ENCODE peak calls at places on chromosomes 2 and 18, in five cellular contexts. K is lower leg skin, B is astrocyte, Q is bronchial epithelial cell, U is lower lobe of right lung. W is an unnamed sample.

GRCh38 chr2:6036211-6036610 is 344.0 kb downstream of the SOX11 start:
- DNase-seq in K (no peak), Q (no peak), U (no peak), B (no peak), W (no peak)

GRCh38 chr2:217827430-217828201 is 175.2 kb downstream of the TNS1 start:
- DNase-seq in K (no peak), U (peak), B (no peak), Q (no peak), W (no peak)

GRCh38 chr18:26617151-26617554 is 68.8 kb upstream of the KCTD1 start:
- DNase-seq in U (no peak), B (peak), Q (peak), K (no peak), W (peak)

GRCh38 chr2:109736177-109736827 is 57.8 kb upstream of the RGPD5 start:
- DNase-seq in K (peak), B (peak), U (peak), Q (peak), W (no peak)

GRCh38 chr18:635171-635570 is 22.3 kb upstream of the TYMS start:
- DNase-seq in Q (no peak), B (no peak), K (no peak), U (no peak), W (no peak)

GRCh38 chr2:109128466-109129355 is at the start of gene SH3RF3:
- DNase-seq in Q (peak), B (peak), U (peak), K (peak), W (no peak)

GRCh38 chr2:151882786-151883445 is 54.7 kb upstream of the ARL5A start:
- DNase-seq in U (no peak), Q (no peak), K (no peak), B (no peak), W (no peak)

GRCh38 chr2:28471214-28471613 is 24.6 kb upstream of the PLB1 start:
- DNase-seq in K (no peak), U (no peak), B (no peak), Q (peak), W (no peak)

GRCh38 chr18:38481576-38481975 is 916.0 kb upstream of the CELF4 start:
- DNase-seq in K (no peak), U (no peak), Q (no peak), B (no peak), W (no peak)

GRCh38 chr2:239252433-239253200 is 148.2 kb downstream of the HDAC4 start:
- DNase-seq in U (peak), K (peak), B (no peak), Q (no peak), W (no peak)

GRCh38 chr2:138277062-138277461 is 224.5 kb upstream of the SPOPL start:
- DNase-seq in B (no peak), Q (no peak), K (no peak), U (no peak), W (no peak)
- H3K4me3 ChIP-seq in B (no peak), Q (no peak), K (no peak), U (no peak), W (no peak)

GRCh38 chr18:75221902-75222301 is 11.3 kb downstream of the TSHZ1 start:
- DNase-seq in K (no peak), Q (no peak), U (no peak), B (no peak), W (no peak)

GRCh38 chr18:75221397-75221796 is 10.8 kb downstream of the TSHZ1 start:
- DNase-seq in B (no peak), K (no peak), U (no peak), Q (peak), W (no peak)

GRCh38 chr18:75218524-75218923 is 7.9 kb downstream of the TSHZ1 start:
- DNase-seq in Q (no peak), U (no peak), B (no peak), K (no peak), W (no peak)

GRCh38 chr18:75219684-75220083 is 9.1 kb downstream of the TSHZ1 start:
- DNase-seq in Q (no peak), U (no peak), B (no peak), K (no peak), W (no peak)

DNA sequence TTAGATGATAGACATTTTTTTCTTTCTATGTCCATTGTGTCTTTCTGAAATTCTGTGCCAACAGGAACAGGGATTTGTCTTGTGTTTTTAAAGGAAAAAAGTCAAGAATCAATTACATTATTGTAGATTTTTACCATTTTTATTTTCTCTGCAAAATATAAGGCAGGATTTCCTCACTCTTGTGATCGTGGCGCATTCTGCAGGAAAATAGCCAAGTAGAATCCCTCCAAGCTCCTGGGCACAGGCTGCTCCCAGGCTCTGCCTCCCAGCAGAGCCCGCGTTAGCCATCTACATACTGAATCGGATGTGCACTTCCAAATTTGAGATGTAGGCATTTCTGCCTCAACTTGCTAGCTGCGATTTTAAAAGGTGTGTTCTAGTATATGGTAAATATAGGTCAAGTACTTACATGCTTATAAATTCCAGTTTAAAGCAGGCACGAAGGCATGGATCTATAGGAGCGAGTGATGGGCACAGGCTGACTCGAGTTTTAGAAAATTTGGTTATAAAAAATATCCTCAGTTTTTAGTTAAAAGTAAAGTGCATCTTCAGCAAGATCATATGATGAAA is 10.3 kb downstream of the TSHZ1 start:
- DNase-seq in Q (peak), B (no peak), U (no peak), K (no peak), W (no peak)
- H3K4me3 ChIP-seq in Q (no peak), B (no peak), U (no peak), K (no peak), W (peak)

GRCh38 chr2:53854678-53855077 is 5.1 kb downstream of the GPR75 start:
- DNase-seq in U (no peak), Q (no peak), K (no peak), B (no peak), W (no peak)
- H3K4me3 ChIP-seq in U (no peak), Q (no peak), K (no peak), B (no peak), W (no peak)

GRCh38 chr2:61423714-61424113 is 47.2 kb downstream of the USP34 start:
- DNase-seq in Q (peak), U (no peak), K (no peak), B (peak), W (no peak)

GRCh38 chr2:61421611-61422010 is 49.3 kb downstream of the USP34 start:
- DNase-seq in B (no peak), K (peak), Q (no peak), U (no peak), W (no peak)

GRCh38 chr2:61419129-61419528 is 51.8 kb downstream of the USP34 start:
- DNase-seq in B (peak), U (no peak), K (peak), Q (no peak), W (no peak)

GRCh38 chr2:61419570-61419969 is 51.3 kb downstream of the USP34 start:
- DNase-seq in K (no peak), B (no peak), Q (peak), U (no peak), W (no peak)

GRCh38 chr2:61420986-61421546 is 49.8 kb downstream of the USP34 start:
- DNase-seq in B (no peak), K (no peak), U (no peak), Q (no peak), W (no peak)
- H3K4me3 ChIP-seq in B (no peak), K (no peak), U (no peak), Q (no peak), W (no peak)

GRCh38 chr2:73111300-73112025 is 1.3 kb downstream of the RAB11FIP5 start:
- DNase-seq in K (peak), B (peak), U (no peak), Q (peak), W (peak)

GRCh38 chr2:73112026-73112912 is 479 bp downstream of the RAB11FIP5 start:
- DNase-seq in B (peak), U (peak), K (no peak), Q (no peak), W (no peak)

GRCh38 chr2:73107211-73107926 is 5.4 kb downstream of the RAB11FIP5 start:
- DNase-seq in K (no peak), U (no peak), Q (no peak), B (no peak), W (no peak)

GRCh38 chr2:73110622-73111299 is 2.0 kb downstream of the RAB11FIP5 start:
- DNase-seq in Q (no peak), B (peak), K (no peak), U (no peak), W (no peak)

DNA sequence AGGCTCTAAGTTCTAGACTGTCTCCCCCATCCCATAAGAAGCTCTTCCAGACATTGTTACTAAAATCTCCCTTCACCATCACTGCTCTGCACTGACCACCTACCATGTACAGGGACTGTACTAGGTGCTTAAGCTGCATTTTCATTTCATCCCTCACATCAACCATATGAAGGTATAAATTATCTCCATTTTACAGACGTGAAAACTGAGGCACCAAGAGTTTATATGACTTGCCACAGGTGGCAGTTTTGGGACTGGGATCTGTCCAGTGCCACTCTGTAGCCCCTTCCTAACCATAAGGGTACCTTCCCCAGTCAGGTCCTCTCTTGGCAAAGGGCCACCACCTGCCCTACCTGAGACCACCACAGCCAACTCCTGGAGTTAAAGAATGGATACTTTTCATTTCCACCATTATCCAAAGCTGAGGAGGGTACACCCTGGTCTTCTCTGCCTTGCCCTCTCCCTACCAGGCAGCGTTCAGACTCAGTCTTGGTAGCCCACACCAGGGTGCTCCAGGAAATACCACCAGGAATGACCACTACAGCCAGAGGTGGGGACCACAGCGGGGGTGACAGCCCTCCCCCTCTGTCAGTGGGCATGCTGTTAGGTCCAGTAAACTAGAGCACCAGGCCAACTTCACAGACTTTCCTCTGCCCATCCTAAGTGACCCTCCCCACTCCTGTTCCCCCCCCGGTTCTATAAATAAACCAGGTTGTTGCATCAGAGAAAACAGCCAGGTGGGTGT is 2.8 kb downstream of the RAB11FIP5 start:
- DNase-seq in Q (no peak), K (no peak), U (no peak), B (no peak), W (no peak)
- H3K4me3 ChIP-seq in Q (no peak), K (no peak), U (no peak), B (no peak), W (peak)

GRCh38 chr2:127647242-127648190 is 1.6 kb downstream of the GPR17 start:
- DNase-seq in K (no peak), B (no peak), Q (no peak), U (peak), W (no peak)

GRCh38 chr2:127648321-127648720 is 2.4 kb downstream of the GPR17 start:
- DNase-seq in U (peak), Q (no peak), K (no peak), B (no peak), W (no peak)

GRCh38 chr2:127649684-127650040 is 3.7 kb downstream of the GPR17 start:
- DNase-seq in B (peak), Q (peak), K (peak), U (peak), W (peak)

GRCh38 chr2:127650041-127650784 is 4.3 kb downstream of the GPR17 start:
- DNase-seq in Q (no peak), K (no peak), U (peak), B (no peak), W (no peak)

DNA sequence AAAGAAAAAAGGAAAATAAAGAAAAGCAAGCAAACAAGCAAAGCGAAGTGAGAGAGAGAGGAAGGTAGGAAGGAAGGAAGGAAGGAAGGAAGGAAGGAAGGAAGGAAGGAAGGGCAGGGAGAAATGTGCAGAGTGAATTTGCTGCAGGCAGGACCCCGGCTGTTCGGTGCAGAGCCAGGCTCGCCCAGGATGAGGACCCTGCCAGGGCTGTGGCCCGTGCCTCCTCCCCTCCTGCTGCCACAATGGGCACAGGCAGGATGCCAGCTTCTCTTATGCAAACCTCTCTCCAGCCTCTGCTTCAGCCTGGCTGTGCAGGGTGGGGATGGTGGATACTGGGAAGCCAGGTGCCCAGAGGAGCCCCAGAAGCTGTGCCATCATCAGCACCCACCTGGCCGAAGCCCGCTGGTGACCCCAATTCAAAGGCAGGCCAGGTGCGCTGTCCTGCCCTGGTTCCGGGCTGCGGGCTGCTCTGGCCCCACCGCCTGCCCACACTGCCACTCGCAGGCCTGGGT is 3.2 kb downstream of the GPR17 start:
- DNase-seq in Q (no peak), B (no peak), K (no peak), U (peak), W (no peak)
- H3K4me3 ChIP-seq in Q (no peak), B (no peak), K (no peak), U (no peak), W (no peak)

GRCh38 chr2:66573866-66574265 is 138.9 kb downstream of the MEIS1 start:
- DNase-seq in K (no peak), U (no peak), B (no peak), Q (no peak), W (no peak)
- H3K4me3 ChIP-seq in K (no peak), U (no peak), B (no peak), Q (no peak), W (peak)

W was measured in epithelial cell of proximal tubule.